ENCODE peak calls at places on chromosomes 13 and 19, in ten cellular contexts. L, Y, A, J, E, S, C, T, Q and F are unnamed samples.

GRCh38 chr19:47003611-47003935 is 16.1 kb upstream of the NPAS1 start:
- DNase-seq in L (no peak), T (no peak), C (no peak), A (no peak), E (no peak), Y (peak), S (no peak), Q (no peak), J (no peak), F (no peak)

GRCh38 chr13:112812306-112813034 is 122.6 kb downstream of the ATP11A start:
- DNase-seq in S (no peak), C (no peak), Q (no peak), Y (no peak), L (no peak), J (no peak), E (no peak), A (no peak), T (no peak), F (no peak)

GRCh38 chr13:50448535-50448981 is 394.9 kb downstream of the DLEU7 start:
- DNase-seq in C (no peak), Q (no peak), L (no peak), J (no peak), S (no peak), Y (no peak), A (no peak), E (no peak), T (no peak), F (no peak)

GRCh38 chr13:60356970-60357369 is 40.0 kb upstream of the TDRD3 start:
- DNase-seq in C (no peak), L (no peak), S (no peak), Y (no peak), Q (no peak), E (no peak), J (no peak), A (no peak), T (no peak), F (no peak)

GRCh38 chr13:73966331-73966730 is 167.9 kb downstream of the KLF12 start:
- DNase-seq in T (no peak), L (no peak), Y (no peak), E (no peak), C (no peak), J (no peak), S (no peak), Q (no peak), A (no peak), F (no peak)

GRCh38 chr19:50909240-50910070 is 1.7 kb downstream of the KLK4 start:
- DNase-seq in Q (peak), T (no peak), J (no peak), A (peak), C (no peak), L (no peak), E (peak), Y (peak), S (no peak), F (no peak)

GRCh38 chr13:50866817-50867640 is 23.5 kb upstream of the DLEU7 start:
- DNase-seq in A (no peak), E (no peak), L (no peak), S (no peak), Y (no peak), C (no peak), T (peak), Q (no peak), J (no peak), F (no peak)

GRCh38 chr13:73934215-73934623 is 200.0 kb downstream of the KLF12 start:
- DNase-seq in E (no peak), S (no peak), Q (no peak), A (no peak), Y (no peak), C (no peak), T (peak), J (no peak), L (no peak), F (no peak)

GRCh38 chr19:31448221-31448657 is 99.0 kb upstream of the TSHZ3 start:
- DNase-seq in A (peak), C (peak), T (peak), E (peak), J (peak), S (no peak), L (peak), Y (peak), Q (no peak), F (peak)

GRCh38 chr19:34711890-34712289 is 22.2 kb upstream of the ZNF181 start:
- DNase-seq in J (no peak), L (no peak), Q (no peak), E (no peak), A (no peak), S (no peak), Y (no peak), T (no peak), C (no peak), F (no peak)

GRCh38 chr19:6273701-6274601 is 5.8 kb downstream of the MLLT1 start:
- DNase-seq in C (peak), L (peak), Y (peak), J (peak), Q (no peak), E (peak), S (peak), A (peak), T (peak), F (peak)

GRCh38 chr19:50365434-50366306 is at the start of gene NAPSA:
- DNase-seq in A (peak), L (peak), Y (no peak), Q (no peak), J (peak), C (no peak), S (no peak), T (no peak), E (no peak), F (no peak)

GRCh38 chr13:102650444-102650843 is 44.4 kb downstream of the METTL21C start:
- DNase-seq in J (no peak), T (no peak), C (no peak), A (no peak), Y (no peak), L (no peak), Q (no peak), S (no peak), E (no peak), F (no peak)

GRCh38 chr19:5131031-5131865 is 162.3 kb downstream of the KDM4B start:
- DNase-seq in Y (no peak), E (no peak), T (no peak), Q (no peak), C (no peak), A (no peak), J (no peak), S (no peak), L (no peak), F (no peak)

GRCh38 chr19:2215281-2215751 is 20.8 kb downstream of the PLEKHJ1 start:
- DNase-seq in C (no peak), A (no peak), J (no peak), Y (no peak), E (no peak), Q (peak), T (no peak), L (no peak), S (no peak), F (no peak)

GRCh38 chr13:111178417-111178816 is 63.3 kb downstream of the ARHGEF7 start:
- DNase-seq in E (no peak), T (peak), J (no peak), Q (no peak), Y (no peak), A (no peak), S (no peak), L (no peak), C (no peak), F (no peak)

GRCh38 chr13:30333601-30334000 is 26.2 kb upstream of the KATNAL1 start:
- DNase-seq in L (no peak), Y (no peak), C (no peak), A (no peak), T (no peak), J (no peak), Q (no peak), S (no peak), E (no peak), F (no peak)

GRCh38 chr13:47036291-47037008 is 139.6 kb upstream of the HTR2A start:
- DNase-seq in Y (no peak), J (no peak), A (no peak), S (no peak), Q (peak), E (no peak), T (no peak), L (no peak), C (no peak), F (no peak)

GRCh38 chr13:75749407-75749806 is 113.3 kb downstream of the LMO7 start:
- DNase-seq in A (no peak), T (peak), J (peak), C (no peak), Y (peak), Q (peak), E (no peak), S (peak), L (no peak), F (no peak)

GRCh38 chr13:25018729-25019115 is 77.2 kb upstream of the PABPC3 start:
- DNase-seq in C (no peak), Y (no peak), E (no peak), J (no peak), S (no peak), A (no peak), T (no peak), L (no peak), Q (peak), F (no peak)

GRCh38 chr19:57903298-57904174 is 12.9 kb downstream of the ZNF417 start:
- DNase-seq in S (no peak), L (no peak), A (no peak), T (peak), Y (peak), C (no peak), J (no peak), E (no peak), Q (peak), F (no peak)

GRCh38 chr19:42003506-42004294 is 9.7 kb upstream of the ATP1A3 start:
- DNase-seq in S (no peak), E (no peak), Q (no peak), J (no peak), L (no peak), T (no peak), Y (no peak), C (no peak), A (no peak), F (no peak)

GRCh38 chr19:18515959-18516358 is 5.9 kb downstream of the ELL start:
- DNase-seq in L (no peak), C (no peak), T (no peak), E (no peak), S (no peak), J (no peak), A (no peak), Y (no peak), Q (no peak), F (no peak)
- H3K27ac ChIP-seq in L (peak), C (no peak), T (peak), E (no peak), S (no peak), J (peak), A (peak), Y (no peak), Q (no peak), F (no peak)

GRCh38 chr13:113879506-113880360 is 15.9 kb upstream of the GAS6 start:
- DNase-seq in T (no peak), C (no peak), Y (no peak), Q (no peak), E (peak), A (no peak), L (no peak), S (no peak), J (no peak), F (peak)

GRCh38 chr13:113882716-113883115 is 18.8 kb upstream of the GAS6 start:
- DNase-seq in Y (no peak), J (no peak), Q (no peak), T (no peak), S (peak), E (no peak), A (no peak), C (no peak), L (no peak), F (peak)

GRCh38 chr13:113882266-113882627 is 18.4 kb upstream of the GAS6 start:
- DNase-seq in T (no peak), S (peak), J (peak), Y (no peak), Q (no peak), A (peak), L (no peak), E (peak), C (peak), F (peak)

GRCh38 chr13:113881614-113882265 is 17.9 kb upstream of the GAS6 start:
- DNase-seq in J (no peak), Q (no peak), C (no peak), S (peak), Y (no peak), L (no peak), A (no peak), E (no peak), T (peak), F (peak)

DNA sequence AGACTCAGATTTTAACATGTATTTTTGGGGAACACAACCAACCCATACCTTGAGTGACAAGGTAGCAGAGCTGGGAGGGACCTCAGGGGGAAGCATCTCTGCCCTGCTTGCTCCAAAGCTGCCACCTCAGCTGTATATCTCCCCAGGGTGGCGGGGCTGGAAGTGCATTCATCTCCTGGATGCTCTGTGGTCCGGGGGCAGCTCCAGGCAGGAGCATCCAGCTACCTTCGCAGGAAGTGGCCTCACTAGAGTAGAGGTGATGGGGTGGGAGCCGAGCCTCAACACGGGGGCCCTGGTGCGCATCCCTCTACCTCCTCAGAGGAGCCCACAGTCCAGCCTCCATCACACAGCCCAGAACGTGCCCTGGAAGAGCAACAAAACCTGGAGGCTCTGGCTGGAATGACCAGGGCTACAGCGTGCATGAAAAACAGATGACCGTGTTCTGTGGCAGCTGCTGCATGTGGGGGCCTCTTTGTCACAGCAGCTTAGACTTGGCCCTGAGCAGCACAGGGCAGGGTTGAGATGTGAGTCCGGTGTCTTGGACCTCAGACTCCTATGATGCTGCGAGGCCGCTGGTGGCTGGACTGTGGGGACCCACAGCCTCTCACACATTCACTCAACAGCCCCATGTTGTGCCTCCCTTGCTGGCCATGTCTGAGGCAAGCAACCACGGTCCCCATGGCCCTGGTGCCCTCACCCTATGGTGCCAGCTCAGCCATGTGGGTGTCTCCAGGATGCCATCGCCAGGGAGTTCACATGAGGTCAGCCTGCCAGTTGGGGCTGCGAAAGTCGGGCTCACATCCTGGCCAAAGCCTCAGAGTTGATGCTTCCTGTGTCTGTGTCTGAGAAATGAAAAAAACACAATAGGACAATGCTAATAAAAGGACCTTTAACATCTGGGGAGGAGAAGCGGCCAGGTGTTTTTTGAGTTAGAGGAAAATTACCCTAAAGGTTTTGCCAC is 17.1 kb upstream of the GAS6 start:
- DNase-seq in T (no peak), C (no peak), E (no peak), A (no peak), L (no peak), Q (no peak), J (no peak), S (peak), Y (no peak), F (peak)
- H3K27ac ChIP-seq in T (no peak), C (peak), E (peak), A (peak), L (peak), Q (no peak), J (peak), S (peak), Y (no peak), F (peak)

DNA sequence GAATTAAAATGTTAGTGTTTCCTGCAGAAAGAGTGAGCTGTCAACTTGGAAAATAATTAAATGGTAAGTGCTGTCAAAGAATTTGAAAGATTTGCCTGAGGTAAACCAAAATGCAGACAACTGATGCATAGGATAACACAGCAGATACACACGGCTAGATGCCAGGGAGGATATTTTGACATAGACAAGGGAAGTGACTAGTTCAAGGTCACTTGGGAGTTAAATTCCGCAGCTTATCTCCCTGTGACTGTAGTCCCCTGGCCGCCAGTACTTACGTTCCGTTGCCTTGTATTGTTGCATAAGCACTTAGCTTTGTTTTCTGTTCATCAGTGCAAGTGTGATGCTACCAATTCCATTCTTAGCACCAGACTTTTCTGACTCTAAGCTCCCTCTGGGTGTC is 247.3 kb upstream of the MAB21L1 start:
- DNase-seq in C (peak), T (peak), J (no peak), A (no peak), L (no peak), Q (no peak), Y (peak), E (peak), S (no peak), F (no peak)
- H3K27ac ChIP-seq in C (peak), T (no peak), J (no peak), A (no peak), L (no peak), Q (no peak), Y (peak), E (peak), S (no peak), F (peak)

GRCh38 chr19:48635966-48636858 is 967 bp downstream of the DBP start:
- DNase-seq in T (no peak), J (peak), L (peak), S (no peak), C (no peak), E (no peak), Y (peak), Q (peak), A (no peak), F (no peak)
- H3K27ac ChIP-seq in T (no peak), J (peak), L (peak), S (no peak), C (peak), E (peak), Y (peak), Q (no peak), A (peak), F (peak)

GRCh38 chr19:10686193-10686592 is 15.0 kb upstream of the QTRT1 start:
- DNase-seq in Y (no peak), E (no peak), J (no peak), Q (no peak), T (no peak), A (no peak), C (no peak), L (no peak), S (no peak), F (no peak)

GRCh38 chr19:10688545-10689280 is 12.5 kb upstream of the QTRT1 start:
- DNase-seq in Q (no peak), C (no peak), L (no peak), S (no peak), T (no peak), Y (no peak), J (peak), E (no peak), A (no peak), F (no peak)

GRCh38 chr19:10687518-10688288 is 13.5 kb upstream of the QTRT1 start:
- DNase-seq in T (no peak), E (no peak), Y (no peak), J (no peak), C (no peak), L (no peak), A (no peak), Q (no peak), S (no peak), F (no peak)

GRCh38 chr19:10685210-10685609 is 16.0 kb upstream of the QTRT1 start:
- DNase-seq in Q (no peak), E (no peak), A (no peak), J (no peak), L (no peak), S (no peak), C (no peak), Y (no peak), T (no peak), F (no peak)

DNA sequence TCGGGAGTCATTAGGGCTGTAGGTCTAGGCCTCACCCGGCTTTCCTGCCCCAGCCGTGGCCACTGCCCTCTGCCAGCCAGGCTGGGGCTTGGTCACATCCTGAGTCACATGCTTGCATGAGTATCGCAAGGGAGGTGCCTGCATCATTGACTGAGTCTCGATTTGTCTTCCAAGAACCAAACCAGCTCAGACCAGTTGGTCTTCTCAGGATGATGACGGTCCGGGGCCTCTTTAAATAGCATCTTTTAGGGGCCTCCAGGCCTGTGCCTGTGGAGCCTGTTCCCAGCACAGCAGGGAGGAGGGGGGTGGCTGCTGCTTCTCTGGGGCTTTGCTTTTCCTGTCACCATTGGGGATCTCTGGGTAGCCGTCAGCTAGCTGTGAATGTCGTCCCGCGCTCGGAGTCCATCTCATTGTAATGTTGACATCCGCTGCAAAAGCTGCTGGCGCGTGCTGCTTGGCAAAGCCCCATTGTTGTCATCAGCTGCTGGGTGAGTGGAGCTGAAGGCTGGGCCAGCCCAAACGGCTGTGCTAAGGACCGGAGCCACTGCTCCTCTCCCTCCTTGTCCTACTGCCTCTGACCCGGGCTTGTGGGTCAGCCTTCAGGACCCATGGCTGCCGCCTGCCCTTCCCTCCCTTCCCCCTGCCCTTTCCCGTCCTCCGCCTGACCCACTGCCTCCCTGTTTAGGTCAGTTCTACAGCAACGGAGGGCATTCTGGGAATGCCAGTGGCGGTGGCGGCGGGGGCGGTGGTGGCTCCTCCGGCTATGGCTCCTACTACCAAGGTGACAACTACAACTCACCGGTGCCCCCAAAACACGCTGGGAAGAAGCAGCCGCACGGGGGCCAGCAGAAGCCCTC is 14.3 kb upstream of the QTRT1 start:
- DNase-seq in L (no peak), E (peak), Y (peak), S (no peak), T (peak), J (no peak), Q (no peak), C (peak), A (no peak), F (no peak)
- H3K27ac ChIP-seq in L (no peak), E (peak), Y (peak), S (no peak), T (peak), J (no peak), Q (no peak), C (peak), A (no peak), F (no peak)

GRCh38 chr19:1168877-1169791 is 4.9 kb downstream of the SBNO2 start:
- DNase-seq in C (no peak), Q (no peak), S (peak), J (peak), A (peak), L (peak), Y (peak), T (peak), E (no peak), F (no peak)
- H3K27ac ChIP-seq in C (no peak), Q (no peak), S (no peak), J (peak), A (peak), L (peak), Y (peak), T (peak), E (no peak), F (peak)

GRCh38 chr13:109152941-109153340 is 523.5 kb downstream of the MYO16 start:
- DNase-seq in Y (no peak), E (no peak), A (no peak), Q (no peak), C (no peak), S (no peak), J (no peak), L (no peak), T (peak), F (no peak)

GRCh38 chr13:109152311-109152820 is 523.0 kb downstream of the MYO16 start:
- DNase-seq in T (no peak), A (no peak), L (no peak), Y (no peak), C (no peak), Q (no peak), J (no peak), E (no peak), S (no peak), F (no peak)

GRCh38 chr13:109150691-109151090 is 521.3 kb downstream of the MYO16 start:
- DNase-seq in E (no peak), J (no peak), L (no peak), Y (no peak), C (no peak), T (no peak), S (no peak), A (no peak), Q (peak), F (no peak)

GRCh38 chr13:109151255-109151654 is 521.8 kb downstream of the MYO16 start:
- DNase-seq in Q (no peak), L (no peak), T (no peak), J (no peak), S (no peak), A (no peak), C (no peak), E (no peak), Y (no peak), F (no peak)

GRCh38 chr13:109151696-109152095 is 522.3 kb downstream of the MYO16 start:
- DNase-seq in T (no peak), S (no peak), L (no peak), Y (no peak), C (no peak), J (no peak), A (no peak), Q (no peak), E (no peak), F (no peak)
- H3K27ac ChIP-seq in T (no peak), S (no peak), L (no peak), Y (no peak), C (no peak), J (no peak), A (no peak), Q (no peak), E (no peak), F (peak)